ENCODE peak calls at places on chromosome 22, in nine cellular contexts. B is nephron progenitor cell; G is sigmoid colon; X is endothelial cell; J is GM12865; Y is tibial artery; L is lung; O is fibroblast of the aortic adventitia; F is activated CD8-positive, alpha-beta T cell treated with anti-CD3 and anti-CD28 coated beads for 36 hours. H is an unnamed sample.

GRCh38 chr22:20315337-20316216 is 4.3 kb downstream of the DGCR6L start:
- DNase-seq in F (no peak), Y (peak; percentile 54), J (no peak), X (no peak), B (no peak), L (peak; percentile 25), O (no peak), G (no peak), H (no peak)

GRCh38 chr22:37636186-37636948 is 3.1 kb upstream of the SH3BP1 start:
- DNase-seq in L (no peak), G (no peak), Y (no peak), X (no peak), J (peak; percentile 57), O (peak; percentile 58), B (no peak), F (peak; percentile 69), H (no peak)

GRCh38 chr22:38570841-38571364 is 920 bp upstream of the DMC1 start:
- DNase-seq in G (peak; percentile 77), Y (peak; percentile 86), B (peak; percentile 28), O (peak; percentile 47), L (no peak), X (peak; percentile 15), J (peak; percentile 53), F (peak; percentile 60), H (no peak)

GRCh38 chr22:35098921-35099320 is 33.0 kb downstream of the ISX start:
- DNase-seq in F (no peak), Y (no peak), G (no peak), O (no peak), L (no peak), X (no peak), B (no peak), J (no peak), H (no peak)

GRCh38 chr22:20141186-20142077 is 9.4 kb downstream of the CCDC188 start:
- DNase-seq in Y (no peak), G (no peak), O (peak; percentile 36), F (no peak), L (no peak), J (no peak), X (no peak), B (no peak), H (peak; percentile 8)

GRCh38 chr22:41613456-41613855 is 7.4 kb downstream of the DESI1 start:
- DNase-seq in G (no peak), Y (no peak), X (no peak), L (no peak), J (no peak), B (no peak), F (no peak), O (no peak), H (no peak)

GRCh38 chr22:23110922-23111527 is 30.8 kb downstream of the RSPH14 start:
- DNase-seq in L (no peak), J (no peak), F (no peak), Y (no peak), X (no peak), O (no peak), G (no peak), B (no peak), H (no peak)

GRCh38 chr22:19146215-19146968 is 1.9 kb upstream of the ESS2 start:
- DNase-seq in X (no peak), L (no peak), F (peak; percentile 11), B (no peak), G (no peak), O (no peak), J (no peak), Y (no peak), H (no peak)

GRCh38 chr22:19598054-19598855 is 74.0 kb upstream of the CLDN5 start:
- DNase-seq in F (peak; percentile 23), J (no peak), G (no peak), X (no peak), O (no peak), L (no peak), B (no peak), Y (no peak), H (no peak)

GRCh38 chr22:22883090-22883727 is 4.4 kb upstream of the IGLL5 start:
- DNase-seq in L (no peak), J (no peak), F (no peak), O (no peak), Y (peak; percentile 13), G (no peak), B (no peak), X (no peak), H (no peak)

GRCh38 chr22:16387088-16387487 is 205.5 kb downstream of the CCT8L2 start:
- DNase-seq in J (no peak), L (no peak), Y (no peak), O (no peak), F (no peak), B (no peak), X (no peak), G (no peak), H (no peak)

GRCh38 chr22:49774499-49775151 is 53.0 kb downstream of the BRD1 start:
- DNase-seq in X (no peak), J (no peak), O (no peak), L (no peak), F (no peak), Y (no peak), G (no peak), B (no peak), H (no peak)

GRCh38 chr22:38172489-38173155 is 9.0 kb downstream of the PLA2G6 start:
- DNase-seq in O (no peak), Y (peak; percentile 70), J (no peak), F (peak; percentile 65), X (peak; percentile 41), B (no peak), L (peak; percentile 49), G (peak; percentile 68), H (no peak)

GRCh38 chr22:47175151-47175760 is 412.8 kb downstream of the TBC1D22A start:
- DNase-seq in J (no peak), F (no peak), L (no peak), O (peak; percentile 74), X (no peak), B (no peak), Y (peak; percentile 39), G (peak; percentile 81), H (no peak)

GRCh38 chr22:17578129-17578754 is 14.9 kb downstream of the SLC25A18 start:
- DNase-seq in O (peak; percentile 32), X (no peak), F (no peak), G (peak; percentile 92), L (peak; percentile 69), J (no peak), B (no peak), Y (peak; percentile 75), H (no peak)

GRCh38 chr22:38172016-38172431 is 9.6 kb downstream of the PLA2G6 start:
- DNase-seq in O (peak; percentile 46), X (no peak), Y (peak; percentile 32), G (peak; percentile 58), F (no peak), L (no peak), J (no peak), B (no peak), H (no peak)

GRCh38 chr22:48354082-48354481 is 1473.6 kb downstream of the BRD1 start:
- DNase-seq in O (no peak), J (no peak), X (no peak), Y (no peak), F (no peak), G (no peak), L (no peak), B (no peak), H (no peak)

GRCh38 chr22:21652010-21652546 is 10.0 kb downstream of the SDF2L1 start:
- DNase-seq in F (peak; percentile 95), B (peak; percentile 92), O (peak; percentile 84), Y (peak; percentile 92), G (peak; percentile 94), X (peak; percentile 83), L (peak; percentile 91), J (peak; percentile 93), H (peak; percentile 45)

GRCh38 chr22:26985217-26985616 is 327.8 kb downstream of the MIAT start:
- DNase-seq in G (no peak), F (no peak), X (no peak), B (no peak), O (no peak), Y (no peak), L (no peak), J (no peak), H (no peak)
- TF ChIP-seq CTCF in G (no peak), F (no peak), X (no peak), B (no peak), O (no peak), Y (no peak), L (no peak), J (no peak), H (no peak)

GRCh38 chr22:27397036-27397947 is 404.3 kb downstream of the MN1 start:
- DNase-seq in G (no peak), X (no peak), F (no peak), L (no peak), Y (no peak), B (no peak), O (peak; percentile 66), J (no peak), H (no peak)

GRCh38 chr22:27397948-27398330 is 403.6 kb downstream of the MN1 start:
- DNase-seq in L (peak; percentile 38), F (no peak), X (no peak), J (no peak), B (no peak), Y (peak; percentile 77), G (peak; percentile 91), O (peak; percentile 84), H (no peak)

GRCh38 chr22:27394806-27395404 is 406.7 kb downstream of the MN1 start:
- DNase-seq in J (no peak), O (no peak), Y (no peak), L (no peak), B (no peak), G (no peak), X (no peak), F (no peak), H (no peak)

GRCh38 chr22:27391092-27391770 is 410.3 kb downstream of the MN1 start:
- DNase-seq in J (no peak), L (no peak), X (no peak), O (peak; percentile 62), B (peak; percentile 22), G (peak; percentile 84), Y (peak; percentile 79), F (no peak), H (no peak)

GRCh38 chr22:27393371-27393770 is 408.2 kb downstream of the MN1 start:
- DNase-seq in Y (peak; percentile 25), J (no peak), O (no peak), X (no peak), L (no peak), F (no peak), B (no peak), G (no peak), H (no peak)
- TF ChIP-seq CTCF in Y (no peak), J (no peak), O (no peak), X (no peak), L (no peak), F (no peak), B (no peak), G (no peak), H (no peak)

GRCh38 chr22:29030016-29030617 is 31.5 kb downstream of the C22orf31 start:
- DNase-seq in J (no peak), F (peak; percentile 55), B (no peak), X (no peak), L (no peak), O (peak; percentile 25), Y (no peak), G (no peak), H (no peak)
- TF ChIP-seq CTCF in J (no peak), F (no peak), B (no peak), X (no peak), L (no peak), O (no peak), Y (no peak), G (no peak), H (no peak)

GRCh38 chr22:45159652-45160462 is 3.9 kb upstream of the NUP50 start:
- DNase-seq in L (no peak), G (no peak), O (peak; percentile 55), J (no peak), Y (no peak), F (no peak), B (no peak), X (peak; percentile 14), H (no peak)
- TF ChIP-seq CTCF in L (no peak), G (peak; percentile 12), O (peak; percentile 30), J (no peak), Y (no peak), F (no peak), B (no peak), X (no peak), H (no peak)